ENCODE peak calls at places on chromosome 22, in nine cellular contexts. One of them, this sample, is unnamed.

GRCh38 chr22:19663286-19663815 is 51.0 kb upstream of the SEPTIN5 start:
- DNase-seq in HepG2: no peak
- DNase-seq in chondrocyte: no peak
- DNase-seq in lower lobe of right lung: peak
- DNase-seq in CD4-positive, alpha-beta T cell: no peak
- DNase-seq in tibial artery: peak
- DNase-seq in endothelial cell: no peak
- DNase-seq in ovary: no peak
- DNase-seq in tibial nerve: no peak
- DNase-seq in this sample: no peak

GRCh38 chr22:39280250-39280649 is 35.5 kb upstream of the PDGFB start:
- DNase-seq in HepG2: no peak
- DNase-seq in chondrocyte: no peak
- DNase-seq in lower lobe of right lung: no peak
- DNase-seq in CD4-positive, alpha-beta T cell: no peak
- DNase-seq in tibial artery: no peak
- DNase-seq in endothelial cell: no peak
- DNase-seq in ovary: no peak
- DNase-seq in tibial nerve: no peak
- DNase-seq in this sample: no peak

GRCh38 chr22:27386186-27386585 is 415.4 kb downstream of the MN1 start:
- DNase-seq in HepG2: no peak
- DNase-seq in chondrocyte: no peak
- DNase-seq in lower lobe of right lung: no peak
- DNase-seq in CD4-positive, alpha-beta T cell: no peak
- DNase-seq in tibial artery: no peak
- DNase-seq in endothelial cell: no peak
- DNase-seq in ovary: no peak
- DNase-seq in tibial nerve: no peak
- DNase-seq in this sample: peak

GRCh38 chr22:25655536-25655935 is 86.5 kb upstream of the MYO18B start:
- DNase-seq in HepG2: no peak
- DNase-seq in chondrocyte: no peak
- DNase-seq in lower lobe of right lung: no peak
- DNase-seq in CD4-positive, alpha-beta T cell: no peak
- DNase-seq in tibial artery: no peak
- DNase-seq in endothelial cell: no peak
- DNase-seq in ovary: no peak
- DNase-seq in tibial nerve: no peak
- DNase-seq in this sample: no peak

GRCh38 chr22:32590556-32590955 is 115.9 kb downstream of the FBXO7 start:
- DNase-seq in HepG2: no peak
- DNase-seq in chondrocyte: no peak
- DNase-seq in lower lobe of right lung: no peak
- DNase-seq in CD4-positive, alpha-beta T cell: no peak
- DNase-seq in tibial artery: no peak
- DNase-seq in endothelial cell: no peak
- DNase-seq in ovary: no peak
- DNase-seq in tibial nerve: no peak
- DNase-seq in this sample: no peak

GRCh38 chr22:49961601-49962011 is 1.0 kb downstream of the PIM3 start:
- DNase-seq in HepG2: no peak
- DNase-seq in chondrocyte: peak
- DNase-seq in lower lobe of right lung: peak
- DNase-seq in CD4-positive, alpha-beta T cell: no peak
- DNase-seq in tibial artery: no peak
- DNase-seq in endothelial cell: peak
- DNase-seq in ovary: no peak
- DNase-seq in tibial nerve: no peak
- DNase-seq in this sample: no peak

GRCh38 chr22:32859743-32860142 is 58.2 kb downstream of the TIMP3 start:
- DNase-seq in HepG2: no peak
- DNase-seq in chondrocyte: no peak
- DNase-seq in lower lobe of right lung: no peak
- DNase-seq in CD4-positive, alpha-beta T cell: no peak
- DNase-seq in tibial artery: no peak
- DNase-seq in endothelial cell: no peak
- DNase-seq in ovary: no peak
- DNase-seq in tibial nerve: no peak
- DNase-seq in this sample: no peak

GRCh38 chr22:30425616-30426394 is at the start of gene MTFP1:
- DNase-seq in HepG2: peak
- DNase-seq in chondrocyte: peak
- DNase-seq in lower lobe of right lung: peak
- DNase-seq in CD4-positive, alpha-beta T cell: peak
- DNase-seq in tibial artery: peak
- DNase-seq in endothelial cell: peak
- DNase-seq in ovary: peak
- DNase-seq in tibial nerve: no peak
- DNase-seq in this sample: peak

GRCh38 chr22:26884921-26885320 is 227.5 kb downstream of the MIAT start:
- DNase-seq in HepG2: no peak
- DNase-seq in chondrocyte: no peak
- DNase-seq in lower lobe of right lung: no peak
- DNase-seq in CD4-positive, alpha-beta T cell: no peak
- DNase-seq in tibial artery: peak
- DNase-seq in endothelial cell: no peak
- DNase-seq in ovary: no peak
- DNase-seq in tibial nerve: no peak
- DNase-seq in this sample: peak

GRCh38 chr22:41305646-41306045 is 4.3 kb downstream of the ZC3H7B start:
- DNase-seq in HepG2: no peak
- DNase-seq in chondrocyte: no peak
- DNase-seq in lower lobe of right lung: no peak
- DNase-seq in CD4-positive, alpha-beta T cell: no peak
- DNase-seq in tibial artery: peak
- DNase-seq in endothelial cell: no peak
- DNase-seq in ovary: no peak
- DNase-seq in tibial nerve: no peak
- DNase-seq in this sample: no peak

DNA sequence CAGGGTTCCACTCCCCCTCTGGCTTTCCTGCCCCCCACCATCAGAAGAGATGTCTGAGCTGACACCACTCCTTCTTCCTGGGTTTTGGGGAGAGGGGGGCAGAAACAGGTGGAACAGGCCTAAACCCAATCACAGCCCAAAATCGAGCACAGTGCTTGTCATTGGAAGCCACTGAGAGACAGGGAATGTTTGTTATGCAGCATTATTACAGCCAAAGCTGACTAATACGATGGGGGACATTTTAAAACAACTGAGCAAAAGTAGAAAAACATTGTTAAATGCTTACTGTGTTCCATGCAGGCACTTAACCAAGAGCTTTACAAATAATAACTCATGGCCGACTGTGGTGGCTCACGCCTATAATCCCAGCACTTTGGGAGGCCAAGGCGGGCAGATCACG is 32.5 kb upstream of the RTL6 start:
- DNase-seq in HepG2: no peak
- DNase-seq in chondrocyte: no peak
- DNase-seq in lower lobe of right lung: no peak
- DNase-seq in CD4-positive, alpha-beta T cell: no peak
- DNase-seq in tibial artery: no peak
- DNase-seq in endothelial cell: no peak
- DNase-seq in ovary: no peak
- DNase-seq in tibial nerve: no peak
- DNase-seq in this sample: peak
- TF ChIP-seq CTCF in HepG2: no peak
- TF ChIP-seq CTCF in chondrocyte: no peak
- TF ChIP-seq CTCF in lower lobe of right lung: no peak
- TF ChIP-seq CTCF in CD4-positive, alpha-beta T cell: no peak
- TF ChIP-seq CTCF in tibial artery: no peak
- TF ChIP-seq CTCF in endothelial cell: no peak
- TF ChIP-seq CTCF in ovary: no peak
- TF ChIP-seq CTCF in tibial nerve: no peak
- TF ChIP-seq CTCF in this sample: no peak

GRCh38 chr22:17234144-17234623 is 14.9 kb upstream of the ADA2 start:
- DNase-seq in HepG2: no peak
- DNase-seq in chondrocyte: no peak
- DNase-seq in lower lobe of right lung: peak
- DNase-seq in CD4-positive, alpha-beta T cell: no peak
- DNase-seq in tibial artery: no peak
- DNase-seq in endothelial cell: peak
- DNase-seq in ovary: no peak
- DNase-seq in tibial nerve: no peak
- DNase-seq in this sample: no peak
- TF ChIP-seq CTCF in HepG2: no peak
- TF ChIP-seq CTCF in chondrocyte: no peak
- TF ChIP-seq CTCF in lower lobe of right lung: no peak
- TF ChIP-seq CTCF in CD4-positive, alpha-beta T cell: no peak
- TF ChIP-seq CTCF in tibial artery: no peak
- TF ChIP-seq CTCF in endothelial cell: peak
- TF ChIP-seq CTCF in ovary: no peak
- TF ChIP-seq CTCF in tibial nerve: no peak
- TF ChIP-seq CTCF in this sample: no peak

GRCh38 chr22:43888740-43889139 is 3.1 kb downstream of the PNPLA5 start:
- DNase-seq in HepG2: no peak
- DNase-seq in chondrocyte: peak
- DNase-seq in lower lobe of right lung: no peak
- DNase-seq in CD4-positive, alpha-beta T cell: no peak
- DNase-seq in tibial artery: no peak
- DNase-seq in endothelial cell: no peak
- DNase-seq in ovary: no peak
- DNase-seq in tibial nerve: no peak
- DNase-seq in this sample: no peak

GRCh38 chr22:43891360-43892182 is at the start of gene PNPLA5:
- DNase-seq in HepG2: no peak
- DNase-seq in chondrocyte: peak
- DNase-seq in lower lobe of right lung: no peak
- DNase-seq in CD4-positive, alpha-beta T cell: no peak
- DNase-seq in tibial artery: no peak
- DNase-seq in endothelial cell: no peak
- DNase-seq in ovary: no peak
- DNase-seq in tibial nerve: no peak
- DNase-seq in this sample: no peak

GRCh38 chr22:43887391-43887790 is 4.4 kb downstream of the PNPLA5 start:
- DNase-seq in HepG2: no peak
- DNase-seq in chondrocyte: peak
- DNase-seq in lower lobe of right lung: no peak
- DNase-seq in CD4-positive, alpha-beta T cell: no peak
- DNase-seq in tibial artery: no peak
- DNase-seq in endothelial cell: no peak
- DNase-seq in ovary: no peak
- DNase-seq in tibial nerve: no peak
- DNase-seq in this sample: no peak

GRCh38 chr22:43890901-43891331 is 897 bp downstream of the PNPLA5 start:
- DNase-seq in HepG2: no peak
- DNase-seq in chondrocyte: peak
- DNase-seq in lower lobe of right lung: no peak
- DNase-seq in CD4-positive, alpha-beta T cell: no peak
- DNase-seq in tibial artery: no peak
- DNase-seq in endothelial cell: no peak
- DNase-seq in ovary: no peak
- DNase-seq in tibial nerve: no peak
- DNase-seq in this sample: no peak

DNA sequence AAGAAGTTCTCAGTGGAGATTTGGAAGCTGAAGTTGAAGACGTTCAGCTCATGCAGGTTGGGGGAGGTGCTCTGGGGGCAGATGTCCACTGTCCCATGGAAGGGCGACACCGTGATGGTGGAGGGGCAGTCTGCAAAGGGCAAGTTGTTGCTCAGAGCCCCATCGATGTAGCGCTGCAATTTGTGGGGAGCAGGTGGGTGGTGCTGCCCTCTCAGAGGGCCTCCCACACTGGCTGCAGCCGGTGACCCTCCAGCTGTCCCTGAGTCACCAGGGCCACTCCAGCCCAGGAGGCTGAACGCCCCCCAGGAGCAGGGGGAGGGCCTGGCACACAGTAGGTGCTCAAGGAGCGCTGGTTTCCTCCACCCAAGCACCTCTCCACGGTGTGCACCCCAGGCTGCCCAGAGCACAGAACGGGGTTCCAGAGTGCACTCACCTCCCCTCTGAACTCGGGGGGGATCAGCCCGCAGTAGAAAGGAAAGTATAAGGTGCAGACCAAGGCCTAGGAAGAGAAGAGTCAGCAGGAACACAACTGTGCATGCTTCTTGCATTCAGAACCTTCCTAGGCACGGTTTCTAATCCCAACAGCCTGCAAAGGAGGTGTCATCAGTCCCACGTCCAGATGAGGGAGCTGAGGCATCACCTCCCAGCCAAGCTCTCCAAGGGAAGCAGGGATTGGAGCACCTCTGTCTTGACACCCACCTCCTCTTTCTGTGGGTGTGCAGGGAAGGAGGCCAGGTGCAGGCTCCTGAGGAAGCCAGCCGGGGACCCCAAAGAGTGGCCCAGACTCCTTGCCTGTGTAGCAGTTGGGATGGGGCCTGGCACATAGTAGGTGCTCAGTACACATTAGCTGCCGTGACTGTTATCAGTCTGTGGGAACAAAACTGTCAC is 2.2 kb downstream of the PNPLA5 start:
- DNase-seq in HepG2: no peak
- DNase-seq in chondrocyte: peak
- DNase-seq in lower lobe of right lung: no peak
- DNase-seq in CD4-positive, alpha-beta T cell: no peak
- DNase-seq in tibial artery: no peak
- DNase-seq in endothelial cell: no peak
- DNase-seq in ovary: no peak
- DNase-seq in tibial nerve: no peak
- DNase-seq in this sample: no peak
- TF ChIP-seq CTCF in HepG2: peak
- TF ChIP-seq CTCF in chondrocyte: peak
- TF ChIP-seq CTCF in lower lobe of right lung: no peak
- TF ChIP-seq CTCF in CD4-positive, alpha-beta T cell: no peak
- TF ChIP-seq CTCF in tibial artery: no peak
- TF ChIP-seq CTCF in endothelial cell: no peak
- TF ChIP-seq CTCF in ovary: no peak
- TF ChIP-seq CTCF in tibial nerve: no peak
- TF ChIP-seq CTCF in this sample: no peak

DNA sequence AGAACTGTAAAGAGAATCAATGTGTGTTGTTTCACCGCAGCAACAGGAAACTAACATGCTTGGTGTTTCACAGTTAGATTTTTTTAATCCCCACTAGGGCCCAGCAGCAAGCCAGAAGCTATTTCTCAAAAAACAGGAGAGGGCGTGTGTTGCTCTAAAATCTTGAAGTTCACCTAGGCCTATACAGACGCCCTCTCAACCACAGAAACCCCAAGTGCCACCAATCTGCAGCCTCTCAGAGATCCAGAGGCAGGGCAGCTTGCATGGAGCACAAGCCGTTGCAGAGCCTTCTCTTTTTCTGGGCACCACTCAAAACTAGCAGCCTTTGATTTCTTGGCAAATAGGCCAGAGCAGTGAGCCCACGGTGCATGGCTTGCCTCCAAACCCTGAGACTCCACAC is 1423.2 kb downstream of the TBC1D22A start:
- DNase-seq in HepG2: no peak
- DNase-seq in chondrocyte: no peak
- DNase-seq in lower lobe of right lung: no peak
- DNase-seq in CD4-positive, alpha-beta T cell: no peak
- DNase-seq in tibial artery: no peak
- DNase-seq in endothelial cell: no peak
- DNase-seq in ovary: no peak
- DNase-seq in tibial nerve: no peak
- DNase-seq in this sample: peak
- TF ChIP-seq CTCF in HepG2: no peak
- TF ChIP-seq CTCF in chondrocyte: no peak
- TF ChIP-seq CTCF in lower lobe of right lung: no peak
- TF ChIP-seq CTCF in CD4-positive, alpha-beta T cell: no peak
- TF ChIP-seq CTCF in tibial artery: no peak
- TF ChIP-seq CTCF in endothelial cell: no peak
- TF ChIP-seq CTCF in ovary: no peak
- TF ChIP-seq CTCF in tibial nerve: no peak
- TF ChIP-seq CTCF in this sample: no peak